ENCODE peak calls at places on chromosomes 16 and 17, in five cellular contexts. I is AG04450, G is astrocyte, F is fibroblast of the aortic adventitia, W is PC-9. C is an unnamed sample.

GRCh38 chr17:40303009-40303657 is 5.8 kb upstream of the RARA start:
- DNase-seq in F (peak), I (peak), G (peak), W (peak), C (no peak)

GRCh38 chr16:78489631-78490030 is 390.2 kb downstream of the WWOX start:
- DNase-seq in G (no peak), I (no peak), W (no peak), F (no peak), C (no peak)

GRCh38 chr16:9138021-9138680 is 46.7 kb downstream of the HAPSTR1 start:
- DNase-seq in W (no peak), F (no peak), I (no peak), G (no peak), C (no peak)

GRCh38 chr16:17396762-17397498 is 73.8 kb downstream of the XYLT1 start:
- DNase-seq in F (peak), G (peak), W (no peak), I (no peak), C (peak)

GRCh38 chr16:51157698-51158097 is 6.6 kb upstream of the SALL1 start:
- DNase-seq in I (no peak), W (no peak), F (no peak), G (no peak), C (no peak)

GRCh38 chr16:4677390-4677789 is 16.0 kb upstream of the NUDT16L1 start:
- DNase-seq in G (no peak), F (no peak), W (no peak), I (no peak), C (no peak)

GRCh38 chr16:1194665-1195392 is 30.2 kb downstream of the TPSG1 start:
- DNase-seq in F (no peak), G (no peak), W (no peak), I (no peak), C (no peak)

GRCh38 chr16:84839956-84840355 is 20.2 kb downstream of the CRISPLD2 start:
- DNase-seq in I (no peak), F (no peak), W (peak), G (peak), C (no peak)

GRCh38 chr16:89921131-89921698 is 1.9 kb upstream of the TUBB3 start:
- DNase-seq in W (no peak), F (no peak), I (no peak), G (no peak), C (no peak)

GRCh38 chr17:66492500-66493123 is 190.2 kb downstream of the PRKCA start:
- DNase-seq in I (no peak), F (peak), G (peak), W (no peak), C (no peak)

GRCh38 chr16:16048904-16049582 is 99.6 kb downstream of the ABCC1 start:
- DNase-seq in I (no peak), G (no peak), F (no peak), W (no peak), C (no peak)

GRCh38 chr16:85302018-85302847 is 190.0 kb upstream of the CIBAR2 start:
- DNase-seq in I (no peak), G (peak), W (no peak), F (no peak), C (no peak)

GRCh38 chr16:89000207-89000959 is 23.4 kb upstream of the CBFA2T3 start:
- DNase-seq in F (no peak), W (no peak), G (no peak), I (no peak), C (no peak)

GRCh38 chr17:27565874-27566672 is 64.9 kb upstream of the LGALS9 start:
- DNase-seq in I (no peak), W (no peak), F (no peak), G (peak), C (no peak)

GRCh38 chr16:12518238-12519004 is 285.3 kb downstream of the CPPED1 start:
- DNase-seq in W (no peak), F (no peak), I (no peak), G (no peak), C (no peak)

GRCh38 chr17:12567077-12568053 is 98.3 kb upstream of the MYOCD start:
- DNase-seq in F (no peak), G (no peak), W (no peak), I (no peak), C (no peak)

GRCh38 chr16:70649300-70649699 is 2.9 kb downstream of the IL34 start:
- DNase-seq in G (no peak), W (no peak), F (peak), I (no peak), C (no peak)

GRCh38 chr16:3101018-3101840 is 2.1 kb upstream of the ZSCAN10 start:
- DNase-seq in F (no peak), W (no peak), I (no peak), G (no peak), C (no peak)

GRCh38 chr17:31907342-31907975 is 6.0 kb upstream of the UTP6 start:
- DNase-seq in I (peak), G (peak), W (no peak), F (peak), C (peak)

GRCh38 chr16:53219795-53220194 is 165.0 kb downstream of the CHD9 start:
- DNase-seq in G (peak), W (no peak), I (no peak), F (peak), C (no peak)

GRCh38 chr16:11089504-11090124 is 145.2 kb downstream of the CLEC16A start:
- DNase-seq in G (peak), I (peak), W (no peak), F (peak), C (no peak)

GRCh38 chr17:2090210-2090641 is 35.3 kb downstream of the HIC1 start:
- DNase-seq in W (no peak), I (no peak), F (no peak), G (no peak), C (no peak)

GRCh38 chr17:35433075-35433894 is 985 bp upstream of the SLFN12 start:
- DNase-seq in W (peak), I (peak), G (peak), F (peak), C (peak)

GRCh38 chr16:85049864-85050263 is 22.3 kb downstream of the KIAA0513 start:
- DNase-seq in W (no peak), G (no peak), I (no peak), F (no peak), C (no peak)

GRCh38 chr16:66926171-66926570 is 836 bp upstream of the RRAD start:
- DNase-seq in G (no peak), W (no peak), I (no peak), F (peak), C (no peak)

GRCh38 chr16:27515874-27516353 is 33.8 kb downstream of the GTF3C1 start:
- DNase-seq in F (no peak), G (no peak), W (no peak), I (no peak), C (no peak)

GRCh38 chr17:73205326-73205980 is 12.6 kb downstream of the COG1 start:
- DNase-seq in W (no peak), F (no peak), G (no peak), I (no peak), C (peak)

GRCh38 chr17:81345211-81346089 is 49.8 kb upstream of the BAHCC1 start:
- DNase-seq in I (no peak), F (peak), G (peak), W (peak), C (peak)

GRCh38 chr17:29090746-29091395 is 47.9 kb downstream of the PIPOX start:
- DNase-seq in F (no peak), G (no peak), I (no peak), W (no peak), C (no peak)

GRCh38 chr16:56336711-56337110 is 88.6 kb downstream of the AMFR start:
- DNase-seq in I (no peak), G (no peak), F (no peak), W (no peak), C (no peak)
- H3K4me3 ChIP-seq in I (no peak), G (no peak), F (no peak), W (no peak), C (no peak)

DNA sequence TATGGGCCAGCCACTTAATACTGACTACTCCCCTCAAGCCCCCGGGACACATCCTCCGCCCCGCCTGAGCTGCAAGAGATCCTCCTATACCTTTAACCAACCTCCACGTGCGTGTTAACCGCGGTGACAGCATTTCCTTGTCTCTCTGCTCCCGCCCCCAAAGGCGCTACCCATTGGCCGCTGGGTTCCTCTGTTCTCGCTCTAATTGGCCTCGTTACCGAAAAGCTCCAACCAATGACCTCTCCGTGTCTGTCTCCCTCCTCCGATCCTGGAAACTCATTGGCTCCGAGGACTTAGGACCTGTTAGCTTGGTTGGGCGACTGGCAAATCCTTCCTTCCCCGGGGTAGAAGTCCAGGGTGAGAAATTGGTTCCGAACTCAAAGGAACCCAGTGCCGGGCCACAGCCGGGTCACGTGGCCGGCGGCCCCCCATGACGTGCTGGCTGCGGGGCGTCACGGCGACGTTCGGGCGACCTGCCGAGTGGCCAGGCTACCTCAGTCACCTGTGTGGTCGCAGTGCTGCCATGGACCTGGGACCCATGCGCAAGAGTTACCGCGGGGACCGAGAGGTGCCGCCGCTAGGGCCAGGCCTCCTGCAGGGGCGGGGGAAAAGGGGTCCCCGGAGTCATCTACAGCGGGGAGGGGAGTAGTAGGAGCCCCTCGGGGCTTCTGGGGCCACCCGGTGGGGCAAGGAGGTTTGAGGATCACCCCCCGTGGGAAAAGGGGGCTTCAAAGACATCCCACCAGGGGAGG is at the start of gene PNPO:
- DNase-seq in I (peak), G (peak), F (peak), W (peak), C (peak)
- H3K4me3 ChIP-seq in I (peak), G (peak), F (peak), W (peak), C (peak)

GRCh38 chr17:57699751-57700186 is 45.3 kb downstream of the CCDC182 start:
- DNase-seq in F (no peak), W (no peak), G (no peak), I (no peak), C (no peak)
- H3K4me3 ChIP-seq in F (no peak), W (no peak), G (no peak), I (no peak), C (no peak)

DNA sequence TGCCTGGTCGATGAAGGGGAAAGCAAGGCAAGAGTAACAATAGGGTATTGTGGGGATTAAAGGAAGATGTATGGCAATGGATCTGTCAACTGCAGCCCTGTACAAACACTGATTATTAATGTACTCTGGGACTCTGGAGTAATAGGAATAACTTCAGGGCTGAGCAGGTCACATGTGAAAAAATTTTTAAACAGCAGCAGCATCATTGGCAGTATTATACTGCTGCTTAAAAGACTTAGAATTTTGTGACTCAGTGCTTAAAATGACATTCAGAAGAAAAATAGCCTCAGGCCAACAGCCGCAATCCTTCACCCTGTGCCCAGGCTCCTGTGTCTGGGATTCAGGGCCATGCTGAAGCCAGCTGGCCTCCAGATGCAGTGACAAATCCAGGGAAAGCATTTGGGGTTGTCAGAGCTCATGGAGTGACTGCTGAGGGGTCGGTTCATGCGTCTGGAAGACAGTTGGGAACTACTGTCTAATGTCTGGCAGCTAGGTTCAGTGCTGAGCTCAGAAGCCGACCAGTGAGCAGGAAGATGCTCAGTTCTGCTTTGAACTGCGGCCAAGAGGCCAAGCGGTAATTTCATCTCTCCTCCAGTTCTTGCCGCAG is 22.2 kb downstream of the TEX2 start:
- DNase-seq in W (no peak), F (peak), G (peak), I (peak), C (no peak)
- H3K4me3 ChIP-seq in W (no peak), F (peak), G (no peak), I (no peak), C (no peak)

GRCh38 chr17:60627113-60627512 is 27.1 kb downstream of the PPM1D start:
- DNase-seq in I (no peak), F (no peak), G (no peak), W (no peak), C (no peak)

GRCh38 chr17:60622961-60623360 is 23.0 kb downstream of the PPM1D start:
- DNase-seq in F (no peak), W (no peak), G (no peak), I (no peak), C (no peak)

GRCh38 chr17:60628252-60628889 is 28.4 kb downstream of the PPM1D start:
- DNase-seq in F (no peak), I (no peak), W (no peak), G (no peak), C (no peak)

GRCh38 chr17:60618854-60619253 is 18.9 kb downstream of the PPM1D start:
- DNase-seq in G (no peak), I (no peak), F (no peak), W (no peak), C (no peak)

DNA sequence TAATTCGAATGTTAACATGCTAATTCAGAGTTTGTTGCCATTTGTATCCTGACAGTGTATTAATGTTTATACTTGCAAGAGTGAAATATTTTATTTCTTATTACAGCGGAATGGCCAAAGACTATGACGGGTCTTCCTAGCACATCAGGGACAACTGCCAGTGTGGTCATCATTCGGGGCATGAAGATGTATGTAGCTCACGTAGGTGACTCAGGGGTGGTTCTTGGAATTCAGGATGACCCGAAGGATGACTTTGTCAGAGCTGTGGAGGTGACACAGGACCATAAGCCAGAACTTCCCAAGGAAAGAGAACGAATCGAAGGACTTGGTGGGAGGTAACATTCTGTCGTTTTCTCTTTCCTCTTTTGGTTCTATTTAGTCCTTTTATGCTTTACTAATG is 23.4 kb downstream of the PPM1D start:
- DNase-seq in F (no peak), G (no peak), I (no peak), W (no peak), C (no peak)
- H3K4me3 ChIP-seq in F (no peak), G (no peak), I (no peak), W (no peak), C (no peak)

DNA sequence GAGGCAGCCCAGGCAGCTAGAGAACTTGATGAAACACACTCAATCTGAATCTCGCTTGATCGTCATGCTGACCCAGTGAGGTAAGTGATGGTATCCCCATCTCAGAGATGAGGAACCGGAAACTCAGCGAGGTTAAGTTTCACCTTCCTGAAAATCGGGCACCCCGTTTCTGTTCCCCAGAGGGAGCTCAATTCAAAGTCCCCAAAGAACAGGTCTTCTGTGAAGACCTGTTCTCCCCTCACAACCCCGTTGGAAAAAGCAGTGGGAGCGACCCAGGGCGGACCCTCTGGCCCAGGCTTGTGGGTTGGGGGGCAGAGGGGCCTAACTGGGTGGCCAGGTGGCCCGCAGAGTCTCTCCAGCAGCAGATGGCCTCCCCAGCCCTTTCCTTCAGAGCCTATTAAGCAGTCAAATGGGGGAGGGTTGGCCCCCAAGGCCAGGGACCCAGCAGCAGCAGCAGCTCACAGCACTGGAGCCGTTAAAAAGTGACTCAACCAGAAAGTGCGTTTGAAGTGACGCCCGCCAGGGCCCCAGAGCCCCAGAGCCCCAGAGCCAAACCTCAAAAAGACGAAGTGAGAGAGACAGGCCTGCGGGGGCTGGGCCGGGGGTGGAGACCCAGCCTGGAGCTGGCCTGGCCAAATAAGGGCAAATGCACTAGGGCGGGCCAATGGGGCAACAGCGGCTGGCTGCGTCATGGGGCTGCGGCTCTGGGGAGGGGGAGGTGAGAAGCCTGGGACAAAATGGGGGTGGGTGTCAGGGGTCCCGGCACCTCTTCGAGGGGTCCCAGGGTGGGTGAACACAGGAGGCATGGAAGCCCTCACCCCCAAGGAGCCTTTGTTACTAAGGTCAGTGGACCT is 9.2 kb upstream of the TSPOAP1 start:
- DNase-seq in F (peak), I (peak), G (peak), W (no peak), C (no peak)
- H3K4me3 ChIP-seq in F (no peak), I (no peak), G (no peak), W (no peak), C (no peak)

GRCh38 chr17:50169121-50169764 is 3.4 kb downstream of the SGCA start:
- DNase-seq in F (peak), I (no peak), G (no peak), W (peak), C (no peak)
- H3K4me3 ChIP-seq in F (no peak), I (no peak), G (no peak), W (no peak), C (no peak)

DNA sequence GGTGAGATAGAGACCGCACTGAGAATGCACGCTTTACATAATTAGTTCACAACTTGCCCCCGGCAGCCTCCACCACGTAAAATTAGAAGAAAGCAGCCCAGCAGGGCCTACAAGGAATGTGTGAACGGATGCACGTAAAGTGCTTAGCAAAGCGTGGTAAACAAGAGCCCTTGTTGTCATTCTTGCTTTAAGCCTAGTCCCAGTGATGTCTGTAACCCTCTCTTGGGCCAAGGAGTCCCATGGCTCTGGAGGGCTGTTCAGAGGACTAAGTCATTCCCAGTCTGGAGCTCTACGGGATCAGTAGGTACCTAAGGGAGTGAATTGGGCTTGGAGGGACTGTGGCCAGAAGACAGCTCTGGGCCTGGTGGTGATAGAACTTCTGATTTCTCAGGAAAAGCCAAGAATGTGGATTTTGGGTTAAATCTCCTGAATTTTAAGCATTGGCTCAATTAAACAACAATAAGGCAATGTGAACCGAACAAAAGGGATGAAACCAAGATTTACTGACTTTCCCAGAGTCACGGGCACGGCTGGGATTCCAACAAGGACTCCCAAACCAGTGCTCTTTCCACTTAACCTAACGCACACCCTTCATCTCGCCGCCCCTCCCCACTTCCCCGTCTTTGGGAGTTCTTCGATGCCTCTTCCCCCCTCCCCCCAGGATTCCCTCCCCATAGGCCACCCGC is 775 bp upstream of the CHP2 start:
- DNase-seq in W (no peak), I (no peak), G (no peak), F (no peak), C (no peak)
- H3K4me3 ChIP-seq in W (no peak), I (no peak), G (no peak), F (no peak), C (no peak)

DNA sequence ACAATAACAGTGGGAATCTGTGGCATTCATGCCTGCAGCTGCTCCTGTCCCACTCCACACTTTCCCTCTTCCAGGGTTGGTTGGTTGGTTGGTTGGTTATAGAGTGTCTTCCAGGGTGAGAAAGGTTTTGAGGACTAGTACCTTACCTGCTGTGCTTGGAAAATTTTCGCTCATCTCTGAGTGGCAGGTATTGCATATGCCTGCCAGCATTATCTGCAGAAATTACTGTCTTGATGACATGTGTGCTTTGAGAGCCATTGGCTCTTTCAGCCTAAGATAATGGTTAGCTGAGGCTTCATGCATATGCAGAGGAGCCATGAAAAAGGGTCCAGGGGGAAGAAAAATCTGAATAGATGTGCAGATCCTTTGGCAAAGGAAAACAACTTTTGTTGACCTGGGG is 131.8 kb downstream of the BCAS3 start:
- DNase-seq in W (no peak), G (no peak), I (no peak), F (no peak), C (no peak)
- H3K4me3 ChIP-seq in W (no peak), G (no peak), I (no peak), F (no peak), C (no peak)